ENCODE peak calls at places on chromosomes 3 and 15, in six cellular contexts. One of them, this sample, is unnamed.

GRCh38 chr3:101829878-101830277 is 19.4 kb upstream of the NFKBIZ start:
- DNase-seq in GM12878: no peak
- DNase-seq in A549: no peak
- DNase-seq in K562: no peak
- DNase-seq in endothelial cell of umbilical vein: no peak
- DNase-seq in HepG2: no peak
- DNase-seq in this sample: no peak

GRCh38 chr3:71753716-71754609 is at the start of gene GPR27:
- DNase-seq in GM12878: no peak
- DNase-seq in A549: peak
- DNase-seq in K562: no peak
- DNase-seq in endothelial cell of umbilical vein: peak
- DNase-seq in HepG2: no peak
- DNase-seq in this sample: peak

GRCh38 chr3:173096994-173097785 is 43.8 kb downstream of the SPATA16 start:
- DNase-seq in GM12878: no peak
- DNase-seq in A549: peak
- DNase-seq in K562: peak
- DNase-seq in endothelial cell of umbilical vein: no peak
- DNase-seq in HepG2: no peak
- DNase-seq in this sample: no peak

GRCh38 chr15:31486906-31487695 is 160.5 kb downstream of the KLF13 start:
- DNase-seq in GM12878: no peak
- DNase-seq in A549: no peak
- DNase-seq in K562: no peak
- DNase-seq in endothelial cell of umbilical vein: no peak
- DNase-seq in HepG2: no peak
- DNase-seq in this sample: no peak

GRCh38 chr3:151285940-151286339 is 7.6 kb upstream of the P2RY14 start:
- DNase-seq in GM12878: no peak
- DNase-seq in A549: no peak
- DNase-seq in K562: no peak
- DNase-seq in endothelial cell of umbilical vein: no peak
- DNase-seq in HepG2: no peak
- DNase-seq in this sample: no peak

GRCh38 chr3:194617827-194618226 is 15.4 kb downstream of the TMEM44 start:
- DNase-seq in GM12878: no peak
- DNase-seq in A549: no peak
- DNase-seq in K562: no peak
- DNase-seq in endothelial cell of umbilical vein: no peak
- DNase-seq in HepG2: no peak
- DNase-seq in this sample: no peak

GRCh38 chr3:101635954-101636798 is 40.8 kb downstream of the ZBTB11 start:
- DNase-seq in GM12878: peak
- DNase-seq in A549: peak
- DNase-seq in K562: peak
- DNase-seq in endothelial cell of umbilical vein: peak
- DNase-seq in HepG2: peak
- DNase-seq in this sample: peak

GRCh38 chr3:148162132-148162531 is 535.6 kb upstream of the AGTR1 start:
- DNase-seq in GM12878: no peak
- DNase-seq in A549: no peak
- DNase-seq in K562: no peak
- DNase-seq in endothelial cell of umbilical vein: no peak
- DNase-seq in HepG2: no peak
- DNase-seq in this sample: no peak

GRCh38 chr15:77023576-77024272 is 28.8 kb downstream of the PSTPIP1 start:
- DNase-seq in GM12878: no peak
- DNase-seq in A549: no peak
- DNase-seq in K562: no peak
- DNase-seq in endothelial cell of umbilical vein: no peak
- DNase-seq in HepG2: no peak
- DNase-seq in this sample: no peak

GRCh38 chr15:87477759-87478687 is 778.5 kb downstream of the NTRK3 start:
- DNase-seq in GM12878: no peak
- DNase-seq in A549: peak
- DNase-seq in K562: peak
- DNase-seq in endothelial cell of umbilical vein: no peak
- DNase-seq in HepG2: no peak
- DNase-seq in this sample: peak

GRCh38 chr3:31452495-31453106 is 80.1 kb upstream of the STT3B start:
- DNase-seq in GM12878: no peak
- DNase-seq in A549: no peak
- DNase-seq in K562: peak
- DNase-seq in endothelial cell of umbilical vein: no peak
- DNase-seq in HepG2: no peak
- DNase-seq in this sample: no peak

GRCh38 chr15:47294765-47295259 is 422.5 kb upstream of the SEMA6D start:
- DNase-seq in GM12878: no peak
- DNase-seq in A549: no peak
- DNase-seq in K562: no peak
- DNase-seq in endothelial cell of umbilical vein: no peak
- DNase-seq in HepG2: no peak
- DNase-seq in this sample: no peak

GRCh38 chr3:124113475-124113874 is 121.6 kb upstream of the ROPN1 start:
- DNase-seq in GM12878: no peak
- DNase-seq in A549: no peak
- DNase-seq in K562: no peak
- DNase-seq in endothelial cell of umbilical vein: no peak
- DNase-seq in HepG2: no peak
- DNase-seq in this sample: no peak

GRCh38 chr15:32787949-32788348 is 70.1 kb downstream of the GREM1 start:
- DNase-seq in GM12878: no peak
- DNase-seq in A549: no peak
- DNase-seq in K562: no peak
- DNase-seq in endothelial cell of umbilical vein: no peak
- DNase-seq in HepG2: peak
- DNase-seq in this sample: no peak

GRCh38 chr3:172289583-172289982 is 158.7 kb downstream of the GHSR start:
- DNase-seq in GM12878: no peak
- DNase-seq in A549: peak
- DNase-seq in K562: no peak
- DNase-seq in endothelial cell of umbilical vein: peak
- DNase-seq in HepG2: no peak
- DNase-seq in this sample: no peak

GRCh38 chr3:57659004-57659672 is 33.7 kb downstream of the DENND6A start:
- DNase-seq in GM12878: no peak
- DNase-seq in A549: no peak
- DNase-seq in K562: no peak
- DNase-seq in endothelial cell of umbilical vein: no peak
- DNase-seq in HepG2: no peak
- DNase-seq in this sample: no peak

GRCh38 chr15:45091161-45091560 is 22.8 kb downstream of the DUOX2 start:
- DNase-seq in GM12878: no peak
- DNase-seq in A549: peak
- DNase-seq in K562: peak
- DNase-seq in endothelial cell of umbilical vein: no peak
- DNase-seq in HepG2: peak
- DNase-seq in this sample: no peak

GRCh38 chr15:70596354-70597055 is 166.9 kb downstream of the UACA start:
- DNase-seq in GM12878: no peak
- DNase-seq in A549: peak
- DNase-seq in K562: no peak
- DNase-seq in endothelial cell of umbilical vein: peak
- DNase-seq in HepG2: peak
- DNase-seq in this sample: peak

GRCh38 chr3:127008236-127008635 is 25.3 kb downstream of the PLXNA1 start:
- DNase-seq in GM12878: no peak
- DNase-seq in A549: no peak
- DNase-seq in K562: no peak
- DNase-seq in endothelial cell of umbilical vein: no peak
- DNase-seq in HepG2: no peak
- DNase-seq in this sample: no peak

GRCh38 chr15:48671381-48672022 is 26.0 kb upstream of the FBN1 start:
- DNase-seq in GM12878: no peak
- DNase-seq in A549: no peak
- DNase-seq in K562: peak
- DNase-seq in endothelial cell of umbilical vein: no peak
- DNase-seq in HepG2: no peak
- DNase-seq in this sample: no peak

GRCh38 chr3:132615911-132616310 is 18.8 kb downstream of the ACKR4 start:
- DNase-seq in GM12878: no peak
- DNase-seq in A549: no peak
- DNase-seq in K562: no peak
- DNase-seq in endothelial cell of umbilical vein: no peak
- DNase-seq in HepG2: no peak
- DNase-seq in this sample: no peak

GRCh38 chr3:68728343-68728742 is 204.0 kb downstream of the TAFA4 start:
- DNase-seq in GM12878: no peak
- DNase-seq in A549: no peak
- DNase-seq in K562: no peak
- DNase-seq in endothelial cell of umbilical vein: no peak
- DNase-seq in HepG2: no peak
- DNase-seq in this sample: no peak

GRCh38 chr15:40471778-40472130 is 970 bp downstream of the CHST14 start:
- DNase-seq in GM12878: no peak
- DNase-seq in A549: no peak
- DNase-seq in K562: no peak
- DNase-seq in endothelial cell of umbilical vein: no peak
- DNase-seq in HepG2: peak
- DNase-seq in this sample: no peak

GRCh38 chr3:155101398-155101797 is 21.3 kb downstream of the MME start:
- DNase-seq in GM12878: no peak
- DNase-seq in A549: no peak
- DNase-seq in K562: peak
- DNase-seq in endothelial cell of umbilical vein: no peak
- DNase-seq in HepG2: no peak
- DNase-seq in this sample: no peak

GRCh38 chr3:188788621-188789081 is 383.1 kb upstream of the TPRG1 start:
- DNase-seq in GM12878: no peak
- DNase-seq in A549: no peak
- DNase-seq in K562: no peak
- DNase-seq in endothelial cell of umbilical vein: peak
- DNase-seq in HepG2: no peak
- DNase-seq in this sample: peak

GRCh38 chr3:161049683-161050248 is 55.4 kb downstream of the B3GALNT1 start:
- DNase-seq in GM12878: no peak
- DNase-seq in A549: no peak
- DNase-seq in K562: no peak
- DNase-seq in endothelial cell of umbilical vein: no peak
- DNase-seq in HepG2: no peak
- DNase-seq in this sample: no peak

GRCh38 chr3:29185706-29186105 is 95.2 kb upstream of the RBMS3 start:
- DNase-seq in GM12878: no peak
- DNase-seq in A549: no peak
- DNase-seq in K562: no peak
- DNase-seq in endothelial cell of umbilical vein: no peak
- DNase-seq in HepG2: no peak
- DNase-seq in this sample: no peak

GRCh38 chr15:58308742-58309355 is 122.9 kb upstream of the LIPC start:
- DNase-seq in GM12878: no peak
- DNase-seq in A549: no peak
- DNase-seq in K562: peak
- DNase-seq in endothelial cell of umbilical vein: no peak
- DNase-seq in HepG2: no peak
- DNase-seq in this sample: peak

GRCh38 chr3:40875581-40875980 is 323.7 kb upstream of the CTNNB1 start:
- DNase-seq in GM12878: no peak
- DNase-seq in A549: no peak
- DNase-seq in K562: no peak
- DNase-seq in endothelial cell of umbilical vein: no peak
- DNase-seq in HepG2: no peak
- DNase-seq in this sample: no peak

GRCh38 chr3:174397848-174398247 is 461.3 kb upstream of the NAALADL2 start:
- DNase-seq in GM12878: no peak
- DNase-seq in A549: peak
- DNase-seq in K562: no peak
- DNase-seq in endothelial cell of umbilical vein: peak
- DNase-seq in HepG2: peak
- DNase-seq in this sample: peak

GRCh38 chr15:67531379-67532059 is 10.6 kb downstream of the C15orf61 start:
- DNase-seq in GM12878: no peak
- DNase-seq in A549: no peak
- DNase-seq in K562: no peak
- DNase-seq in endothelial cell of umbilical vein: peak
- DNase-seq in HepG2: no peak
- DNase-seq in this sample: peak

GRCh38 chr15:91589360-91589759 is 264.1 kb upstream of the SLCO3A1 start:
- DNase-seq in GM12878: no peak
- DNase-seq in A549: no peak
- DNase-seq in K562: no peak
- DNase-seq in endothelial cell of umbilical vein: no peak
- DNase-seq in HepG2: peak
- DNase-seq in this sample: no peak
- TF ChIP-seq CTCF in GM12878: no peak
- TF ChIP-seq CTCF in A549: no peak
- TF ChIP-seq CTCF in K562: peak
- TF ChIP-seq CTCF in endothelial cell of umbilical vein: no peak
- TF ChIP-seq CTCF in HepG2: peak
- TF ChIP-seq CTCF in this sample: no peak

GRCh38 chr3:149609595-149609994 is 48.2 kb downstream of the WWTR1 start:
- DNase-seq in GM12878: peak
- DNase-seq in A549: no peak
- DNase-seq in K562: no peak
- DNase-seq in endothelial cell of umbilical vein: peak
- DNase-seq in HepG2: peak
- DNase-seq in this sample: no peak
- TF ChIP-seq MYC in GM12878: no peak
- TF ChIP-seq MYC in A549: no peak
- TF ChIP-seq MYC in K562: no peak
- TF ChIP-seq MYC in endothelial cell of umbilical vein: no peak
- TF ChIP-seq MYC in HepG2: no peak
- TF ChIP-seq MYC in this sample: no peak

DNA sequence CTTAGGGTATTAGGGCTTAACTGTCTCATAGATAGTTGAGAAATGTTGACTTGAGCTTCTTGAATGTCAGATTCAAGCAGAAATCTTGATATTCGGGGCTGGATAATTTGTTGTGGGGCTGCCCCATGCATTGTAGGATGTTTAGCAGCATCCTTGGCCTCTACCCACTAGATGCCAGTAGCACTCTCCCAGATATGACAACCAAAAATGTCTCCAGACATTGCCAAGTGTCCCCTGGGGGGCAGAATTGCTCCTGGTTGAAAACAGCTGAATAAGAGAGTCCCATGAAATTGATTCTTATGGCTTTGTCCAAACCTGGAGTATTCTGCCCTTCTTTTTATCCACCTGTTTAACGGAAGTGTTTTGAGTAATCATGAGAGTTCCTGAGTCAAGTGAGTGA is 15.9 kb upstream of the LCMT2 start:
- DNase-seq in GM12878: no peak
- DNase-seq in A549: no peak
- DNase-seq in K562: peak
- DNase-seq in endothelial cell of umbilical vein: no peak
- DNase-seq in HepG2: no peak
- DNase-seq in this sample: peak
- TF ChIP-seq CTCF in GM12878: peak
- TF ChIP-seq CTCF in A549: no peak
- TF ChIP-seq CTCF in K562: peak
- TF ChIP-seq CTCF in endothelial cell of umbilical vein: no peak
- TF ChIP-seq CTCF in HepG2: no peak
- TF ChIP-seq CTCF in this sample: peak

DNA sequence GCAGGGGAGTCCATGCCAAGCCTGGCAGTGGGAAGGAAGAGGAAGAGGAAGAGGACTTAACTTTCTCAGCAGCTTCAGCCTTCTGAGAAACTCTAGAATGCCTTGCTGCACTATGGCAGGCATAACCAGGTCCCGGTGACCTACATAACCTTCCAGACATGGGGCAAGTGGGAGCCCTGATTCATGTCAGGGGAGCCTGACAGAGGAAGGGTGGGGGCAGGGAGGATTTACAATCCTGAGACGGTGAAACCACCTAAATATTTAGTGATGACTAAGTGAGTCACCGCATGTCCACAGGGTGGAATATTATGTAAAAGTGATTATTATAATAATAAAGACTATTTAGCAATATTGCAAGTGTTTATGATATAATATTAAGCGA is 46.7 kb downstream of the AMOTL2 start:
- DNase-seq in GM12878: no peak
- DNase-seq in A549: peak
- DNase-seq in K562: no peak
- DNase-seq in endothelial cell of umbilical vein: peak
- DNase-seq in HepG2: no peak
- DNase-seq in this sample: peak
- TF ChIP-seq MYC in GM12878: no peak
- TF ChIP-seq MYC in A549: no peak
- TF ChIP-seq MYC in K562: no peak
- TF ChIP-seq MYC in endothelial cell of umbilical vein: no peak
- TF ChIP-seq MYC in HepG2: no peak
- TF ChIP-seq MYC in this sample: no peak

This sample was measured in NB4.